ENCODE peak calls at places on chromosomes 2 and 18, in four cellular contexts. F is activated CD4-positive, alpha-beta T cell treated with anti-CD3 and anti-CD28 coated beads for 48 hours; J is astrocyte of the spinal cord; A is brain microvascular endothelial cell. Y is an unnamed sample.
A peak's percentile ranks its signal among the peaks of the same experiment; 100 is the strongest.

GRCh38 chr2:238143239-238143951 is 4.9 kb downstream of the KLHL30 start:
- DNase-seq in F (peak; percentile 34), J (peak; percentile 10), A (no peak), Y (no peak)

GRCh38 chr18:74477771-74478170 is 18.4 kb upstream of the CNDP2 start:
- DNase-seq in F (peak; percentile 9), J (no peak), A (no peak), Y (no peak)

GRCh38 chr18:79380816-79381806 is 14.6 kb upstream of the NFATC1 start:
- DNase-seq in F (peak; percentile 81), J (peak; percentile 37), A (no peak), Y (no peak)

GRCh38 chr18:10100236-10100635 is 186.4 kb downstream of the VAPA start:
- DNase-seq in F (no peak), J (no peak), A (no peak), Y (no peak)

GRCh38 chr18:1708006-1708405 is 803.3 kb downstream of the ADCYAP1 start:
- DNase-seq in F (no peak), J (peak; percentile 1), A (no peak), Y (no peak)

GRCh38 chr2:197145471-197146056 is 165.0 kb downstream of the ANKRD44 start:
- DNase-seq in F (no peak), J (no peak), A (no peak), Y (no peak)

GRCh38 chr2:67516899-67517530 is 119.9 kb downstream of the ETAA1 start:
- DNase-seq in F (no peak), J (peak; percentile 87), A (peak; percentile 85), Y (no peak)

GRCh38 chr18:22302152-22302551 is 115.6 kb downstream of the CTAGE1 start:
- DNase-seq in F (no peak), J (no peak), A (no peak), Y (no peak)

GRCh38 chr18:56890632-56891031 is 239.5 kb downstream of the WDR7 start:
- DNase-seq in F (no peak), J (peak; percentile 94), A (peak; percentile 94), Y (no peak)

GRCh38 chr2:30678410-30679137 is 128.7 kb downstream of the CAPN13 start:
- DNase-seq in F (no peak), J (no peak), A (no peak), Y (no peak)

GRCh38 chr2:120917876-120918275 is 182.2 kb downstream of the GLI2 start:
- DNase-seq in F (no peak), J (no peak), A (no peak), Y (no peak)

GRCh38 chr18:56999823-57000222 is 147.1 kb upstream of the BOD1L2 start:
- DNase-seq in F (no peak), J (no peak), A (no peak), Y (no peak)

GRCh38 chr2:341912-342311 is 54.0 kb upstream of the ALKAL2 start:
- DNase-seq in F (no peak), J (no peak), A (no peak), Y (no peak)

GRCh38 chr18:12391487-12392136 is 14.6 kb upstream of the AFG3L2 start:
- DNase-seq in F (peak; percentile 62), J (peak; percentile 65), A (peak; percentile 62), Y (no peak)

GRCh38 chr2:200199576-200200263 is 106.8 kb upstream of the SPATS2L start:
- DNase-seq in F (peak; percentile 30), J (no peak), A (no peak), Y (no peak)

GRCh38 chr2:200377774-200378336 is 71.4 kb downstream of the SPATS2L start:
- DNase-seq in F (no peak), J (no peak), A (no peak), Y (no peak)

GRCh38 chr2:156657809-156658208 is 221.6 kb downstream of the GPD2 start:
- DNase-seq in F (no peak), J (no peak), A (no peak), Y (no peak)

GRCh38 chr2:109239720-109240119 is 110.7 kb downstream of the SH3RF3 start:
- DNase-seq in F (no peak), J (peak; percentile 67), A (peak; percentile 75), Y (no peak)

GRCh38 chr2:201182650-201183372 is at the start of gene CASP10:
- DNase-seq in F (no peak), J (peak; percentile 19), A (peak; percentile 52), Y (no peak)

GRCh38 chr2:218033590-218034496 is 31.0 kb upstream of the TNS1 start:
- DNase-seq in F (no peak), J (no peak), A (no peak), Y (no peak)

GRCh38 chr2:36670881-36671595 is 25.5 kb upstream of the VIT start:
- DNase-seq in F (no peak), J (peak; percentile 60), A (peak; percentile 47), Y (no peak)

GRCh38 chr2:64273524-64274398 is 129.5 kb upstream of the PELI1 start:
- DNase-seq in F (no peak), J (peak; percentile 87), A (peak; percentile 82), Y (no peak)

GRCh38 chr2:100013892-100014677 is 128.3 kb downstream of the AFF3 start:
- DNase-seq in F (no peak), J (peak; percentile 97), A (peak; percentile 96), Y (peak; percentile 22)

GRCh38 chr2:63699549-63699839 is 110.7 kb downstream of the MDH1 start:
- DNase-seq in F (no peak), J (peak; percentile 36), A (peak; percentile 21), Y (no peak)

GRCh38 chr2:86194751-86195054 is 559 bp downstream of the IMMT start:
- DNase-seq in F (no peak), J (peak; percentile 97), A (no peak), Y (peak; percentile 94)